ENCODE peak calls at places on chromosomes 7 and 10, in six cellular contexts. One of them, this sample, is unnamed.

GRCh38 chr7:42493436-42494198 is 256.6 kb upstream of the GLI3 start:
- DNase-seq in K562: peak; percentile 45
- DNase-seq in SK-N-SH: peak; percentile 20
- DNase-seq in GM12878: no peak
- DNase-seq in H1: peak; percentile 19
- DNase-seq in HCT116: no peak
- DNase-seq in this sample: peak; percentile 72

GRCh38 chr10:95133016-95133752 is 60.9 kb upstream of the ACSM6 start:
- DNase-seq in K562: peak; percentile 86
- DNase-seq in SK-N-SH: peak; percentile 41
- DNase-seq in GM12878: peak; percentile 45
- DNase-seq in H1: peak; percentile 67
- DNase-seq in HCT116: peak; percentile 82
- DNase-seq in this sample: peak; percentile 43

GRCh38 chr10:24723788-24724380 is at the start of gene ARHGAP21:
- DNase-seq in K562: peak; percentile 81
- DNase-seq in SK-N-SH: peak; percentile 67
- DNase-seq in GM12878: no peak
- DNase-seq in H1: no peak
- DNase-seq in HCT116: no peak
- DNase-seq in this sample: peak; percentile 32

GRCh38 chr10:22491931-22492615 is 146.8 kb downstream of the SPAG6 start:
- DNase-seq in K562: no peak
- DNase-seq in SK-N-SH: no peak
- DNase-seq in GM12878: no peak
- DNase-seq in H1: no peak
- DNase-seq in HCT116: no peak
- DNase-seq in this sample: no peak

GRCh38 chr10:122147731-122148130 is 123.4 kb upstream of the BTBD16 start:
- DNase-seq in K562: no peak
- DNase-seq in SK-N-SH: no peak
- DNase-seq in GM12878: no peak
- DNase-seq in H1: no peak
- DNase-seq in HCT116: no peak
- DNase-seq in this sample: no peak

GRCh38 chr7:106178593-106179134 is 66.6 kb upstream of the SYPL1 start:
- DNase-seq in K562: peak; percentile 33
- DNase-seq in SK-N-SH: no peak
- DNase-seq in GM12878: no peak
- DNase-seq in H1: no peak
- DNase-seq in HCT116: peak; percentile 16
- DNase-seq in this sample: peak; percentile 85

GRCh38 chr10:31314256-31315183 is 4.5 kb upstream of the ZEB1 start:
- DNase-seq in K562: no peak
- DNase-seq in SK-N-SH: no peak
- DNase-seq in GM12878: no peak
- DNase-seq in H1: no peak
- DNase-seq in HCT116: no peak
- DNase-seq in this sample: no peak

GRCh38 chr7:93463764-93464163 is 110.8 kb downstream of the CALCR start:
- DNase-seq in K562: no peak
- DNase-seq in SK-N-SH: no peak
- DNase-seq in GM12878: no peak
- DNase-seq in H1: no peak
- DNase-seq in HCT116: no peak
- DNase-seq in this sample: no peak

GRCh38 chr7:46934198-46934825 is 647.6 kb downstream of the TNS3 start:
- DNase-seq in K562: no peak
- DNase-seq in SK-N-SH: no peak
- DNase-seq in GM12878: no peak
- DNase-seq in H1: no peak
- DNase-seq in HCT116: no peak
- DNase-seq in this sample: no peak

GRCh38 chr10:120369831-120370230 is 87.2 kb upstream of the PLPP4 start:
- DNase-seq in K562: no peak
- DNase-seq in SK-N-SH: no peak
- DNase-seq in GM12878: no peak
- DNase-seq in H1: no peak
- DNase-seq in HCT116: no peak
- DNase-seq in this sample: no peak

GRCh38 chr7:138023618-138024333 is 21.9 kb upstream of the CREB3L2 start:
- DNase-seq in K562: no peak
- DNase-seq in SK-N-SH: no peak
- DNase-seq in GM12878: peak; percentile 61
- DNase-seq in H1: no peak
- DNase-seq in HCT116: no peak
- DNase-seq in this sample: no peak

GRCh38 chr10:86674912-86675311 is 6.6 kb downstream of the LDB3 start:
- DNase-seq in K562: no peak
- DNase-seq in SK-N-SH: no peak
- DNase-seq in GM12878: no peak
- DNase-seq in H1: no peak
- DNase-seq in HCT116: no peak
- DNase-seq in this sample: no peak

GRCh38 chr7:20381406-20382034 is 50.8 kb downstream of the ITGB8 start:
- DNase-seq in K562: no peak
- DNase-seq in SK-N-SH: no peak
- DNase-seq in GM12878: no peak
- DNase-seq in H1: no peak
- DNase-seq in HCT116: no peak
- DNase-seq in this sample: no peak

GRCh38 chr10:22341190-22341935 is 3.9 kb upstream of the SPAG6 start:
- DNase-seq in K562: peak; percentile 56
- DNase-seq in SK-N-SH: peak; percentile 79
- DNase-seq in GM12878: no peak
- DNase-seq in H1: no peak
- DNase-seq in HCT116: no peak
- DNase-seq in this sample: no peak

GRCh38 chr10:13458107-13458761 is 70.6 kb downstream of the BEND7 start:
- DNase-seq in K562: no peak
- DNase-seq in SK-N-SH: no peak
- DNase-seq in GM12878: no peak
- DNase-seq in H1: no peak
- DNase-seq in HCT116: no peak
- DNase-seq in this sample: no peak

GRCh38 chr7:12765431-12766100 is 78.1 kb downstream of the ARL4A start:
- DNase-seq in K562: no peak
- DNase-seq in SK-N-SH: no peak
- DNase-seq in GM12878: no peak
- DNase-seq in H1: no peak
- DNase-seq in HCT116: no peak
- DNase-seq in this sample: no peak
- TF ChIP-seq JUND in K562: no peak
- TF ChIP-seq JUND in SK-N-SH: no peak
- TF ChIP-seq JUND in GM12878: no peak
- TF ChIP-seq JUND in H1: no peak
- TF ChIP-seq JUND in HCT116: no peak
- TF ChIP-seq JUND in this sample: no peak

GRCh38 chr7:25495342-25495855 is 267.1 kb upstream of the NPVF start:
- DNase-seq in K562: peak; percentile 95
- DNase-seq in SK-N-SH: peak; percentile 25
- DNase-seq in GM12878: no peak
- DNase-seq in H1: no peak
- DNase-seq in HCT116: no peak
- DNase-seq in this sample: no peak
- TF ChIP-seq JUND in K562: peak; percentile 54
- TF ChIP-seq JUND in SK-N-SH: no peak
- TF ChIP-seq JUND in GM12878: no peak
- TF ChIP-seq JUND in H1: no peak
- TF ChIP-seq JUND in HCT116: no peak
- TF ChIP-seq JUND in this sample: no peak

DNA sequence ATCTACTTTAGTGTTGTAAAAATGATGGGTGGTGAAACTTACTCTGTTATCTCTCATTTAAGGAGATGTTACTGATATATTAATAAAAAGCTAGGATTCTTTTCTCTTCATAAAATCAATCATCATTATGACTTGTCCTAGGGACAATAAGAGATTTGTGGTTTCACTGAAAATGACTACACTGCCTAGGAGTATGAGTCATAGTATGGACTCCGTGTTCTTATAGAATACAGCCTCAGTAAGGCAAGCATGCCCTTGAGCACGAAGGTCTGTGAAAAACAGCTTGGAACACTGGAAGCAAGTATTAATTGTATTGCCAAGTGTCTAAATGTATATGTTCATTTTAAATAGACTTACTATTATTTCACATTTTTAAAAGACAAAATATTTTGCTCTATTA is 749.2 kb upstream of the PCDH15 start:
- DNase-seq in K562: peak; percentile 1
- DNase-seq in SK-N-SH: no peak
- DNase-seq in GM12878: no peak
- DNase-seq in H1: no peak
- DNase-seq in HCT116: no peak
- DNase-seq in this sample: no peak
- TF ChIP-seq JUND in K562: no peak
- TF ChIP-seq JUND in SK-N-SH: peak; percentile 36
- TF ChIP-seq JUND in GM12878: no peak
- TF ChIP-seq JUND in H1: no peak
- TF ChIP-seq JUND in HCT116: no peak
- TF ChIP-seq JUND in this sample: no peak

DNA sequence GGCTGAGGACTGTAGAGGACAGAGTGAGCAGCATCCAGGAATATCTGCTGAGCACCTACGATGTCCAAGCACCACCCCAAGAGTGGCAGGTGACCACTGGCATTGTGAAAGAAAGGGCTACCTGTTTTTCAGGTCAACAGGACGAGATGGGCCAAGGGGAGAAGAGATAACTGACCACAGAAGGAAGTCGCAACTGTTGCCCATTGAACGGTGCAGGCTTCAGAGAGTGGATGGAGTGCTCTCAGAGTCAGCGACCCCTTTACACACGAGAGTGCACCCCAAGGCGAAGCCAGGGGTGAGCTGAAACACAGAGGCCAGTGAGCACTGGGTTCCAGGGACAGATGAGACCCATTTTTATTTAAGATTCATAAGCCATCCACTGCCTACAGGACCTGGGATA is 42.3 kb downstream of the HIPK2 start:
- DNase-seq in K562: no peak
- DNase-seq in SK-N-SH: no peak
- DNase-seq in GM12878: no peak
- DNase-seq in H1: no peak
- DNase-seq in HCT116: no peak
- DNase-seq in this sample: no peak
- TF ChIP-seq JUND in K562: no peak
- TF ChIP-seq JUND in SK-N-SH: no peak
- TF ChIP-seq JUND in GM12878: no peak
- TF ChIP-seq JUND in H1: no peak
- TF ChIP-seq JUND in HCT116: no peak
- TF ChIP-seq JUND in this sample: no peak

GRCh38 chr7:114554781-114555537 is 140.3 kb downstream of the FOXP2 start:
- DNase-seq in K562: no peak
- DNase-seq in SK-N-SH: no peak
- DNase-seq in GM12878: peak; percentile 41
- DNase-seq in H1: no peak
- DNase-seq in HCT116: peak; percentile 23
- DNase-seq in this sample: no peak
- TF ChIP-seq JUND in K562: no peak
- TF ChIP-seq JUND in SK-N-SH: no peak
- TF ChIP-seq JUND in GM12878: no peak
- TF ChIP-seq JUND in H1: no peak
- TF ChIP-seq JUND in HCT116: peak; percentile 44
- TF ChIP-seq JUND in this sample: no peak

GRCh38 chr10:45373003-45373782 is 823 bp upstream of the ALOX5 start:
- DNase-seq in K562: peak; percentile 56
- DNase-seq in SK-N-SH: peak; percentile 38
- DNase-seq in GM12878: no peak
- DNase-seq in H1: no peak
- DNase-seq in HCT116: no peak
- DNase-seq in this sample: no peak
- TF ChIP-seq JUND in K562: no peak
- TF ChIP-seq JUND in SK-N-SH: no peak
- TF ChIP-seq JUND in GM12878: no peak
- TF ChIP-seq JUND in H1: no peak
- TF ChIP-seq JUND in HCT116: no peak
- TF ChIP-seq JUND in this sample: no peak

GRCh38 chr7:92245487-92246362 is at the start of the genes ANKIB1 and KRIT1:
- DNase-seq in K562: peak; percentile 94
- DNase-seq in SK-N-SH: peak; percentile 96
- DNase-seq in GM12878: peak; percentile 51
- DNase-seq in H1: peak; percentile 58
- DNase-seq in HCT116: peak; percentile 81
- DNase-seq in this sample: peak; percentile 85

GRCh38 chr7:92242972-92243371 is 2.7 kb downstream of the KRIT1 start:
- DNase-seq in K562: no peak
- DNase-seq in SK-N-SH: no peak
- DNase-seq in GM12878: no peak
- DNase-seq in H1: no peak
- DNase-seq in HCT116: no peak
- DNase-seq in this sample: no peak

GRCh38 chr7:92244803-92245486 is 769 bp downstream of the KRIT1 start:
- DNase-seq in K562: no peak
- DNase-seq in SK-N-SH: no peak
- DNase-seq in GM12878: no peak
- DNase-seq in H1: no peak
- DNase-seq in HCT116: no peak
- DNase-seq in this sample: no peak

GRCh38 chr7:92250603-92251002 is 4.8 kb downstream of the ANKIB1 start:
- DNase-seq in K562: no peak
- DNase-seq in SK-N-SH: no peak
- DNase-seq in GM12878: no peak
- DNase-seq in H1: no peak
- DNase-seq in HCT116: no peak
- DNase-seq in this sample: no peak

GRCh38 chr7:92246363-92247101 is 758 bp downstream of the ANKIB1 start:
- DNase-seq in K562: peak; percentile 51
- DNase-seq in SK-N-SH: peak; percentile 61
- DNase-seq in GM12878: no peak
- DNase-seq in H1: no peak
- DNase-seq in HCT116: no peak
- DNase-seq in this sample: no peak
- TF ChIP-seq JUND in K562: no peak
- TF ChIP-seq JUND in SK-N-SH: no peak
- TF ChIP-seq JUND in GM12878: no peak
- TF ChIP-seq JUND in H1: no peak
- TF ChIP-seq JUND in HCT116: no peak
- TF ChIP-seq JUND in this sample: no peak

This sample was measured in T47D.